ENCODE peak calls at places on chromosomes 3 and 15, in seven cellular contexts. M is left kidney; U is activated CD4-positive, alpha-beta T cell treated with anti-CD3 and anti-CD28 coated beads, Interleukin-2, amount 50 U/mL, for 4 hours; K is cardiac muscle cell; F is stimulated activated CD4-positive, alpha-beta T cell treated with anti-CD3 and anti-CD28 coated beads, Interleukin-15, amount 100 ng/mL, for 1 hour; C is K562; R is ureter. V is an unnamed sample.

GRCh38 chr3:30455840-30456239 is 150.6 kb upstream of the TGFBR2 start:
- DNase-seq in M (no peak), U (no peak), K (peak), F (no peak), C (no peak), R (peak), V (no peak)

GRCh38 chr15:25787381-25787780 is 75.7 kb downstream of the ATP10A start:
- DNase-seq in M (no peak), U (no peak), K (peak), F (no peak), C (no peak), R (no peak), V (no peak)

GRCh38 chr3:149596136-149596770 is 61.6 kb downstream of the WWTR1 start:
- DNase-seq in M (no peak), U (no peak), K (peak), F (no peak), C (no peak), R (no peak), V (no peak)

GRCh38 chr15:101091080-101092017 is 160.5 kb downstream of the CHSY1 start:
- DNase-seq in M (peak), U (no peak), K (peak), F (no peak), C (no peak), R (no peak), V (no peak)

GRCh38 chr3:143548449-143548848 is 299.8 kb downstream of the SLC9A9 start:
- DNase-seq in M (no peak), U (no peak), K (no peak), F (no peak), C (no peak), R (no peak), V (no peak)

GRCh38 chr15:77475898-77476297 is 55.2 kb downstream of the HMG20A start:
- DNase-seq in M (peak), U (no peak), K (no peak), F (no peak), C (no peak), R (no peak), V (no peak)

GRCh38 chr3:191809326-191809949 is 348.5 kb downstream of the PYDC2 start:
- DNase-seq in M (no peak), U (no peak), K (no peak), F (no peak), C (no peak), R (no peak), V (no peak)

GRCh38 chr15:52414936-52415335 is 113.7 kb downstream of the MYO5A start:
- DNase-seq in M (no peak), U (no peak), K (no peak), F (no peak), C (no peak), R (no peak), V (no peak)

GRCh38 chr15:32029409-32029861 is 880 bp upstream of the CHRNA7 start:
- DNase-seq in M (peak), U (no peak), K (peak), F (no peak), C (no peak), R (no peak), V (no peak)

GRCh38 chr3:63279442-63279841 is 1.3 kb downstream of the SYNPR start:
- DNase-seq in M (no peak), U (no peak), K (no peak), F (no peak), C (no peak), R (no peak), V (no peak)

GRCh38 chr3:168782193-168782592 is 686.5 kb upstream of the GOLIM4 start:
- DNase-seq in M (no peak), U (no peak), K (no peak), F (no peak), C (no peak), R (no peak), V (no peak)

GRCh38 chr3:21962456-21962855 is 211.4 kb upstream of the ZNF385D start:
- DNase-seq in M (peak), U (no peak), K (peak), F (no peak), C (no peak), R (no peak), V (no peak)